ENCODE peak calls at places on chromosomes 13 and 19, in four cellular contexts. X is cardiac fibroblast, P is GM12865, V is HFFc6. A is an unnamed sample.

GRCh38 chr13:77928909-77929308 is 10.3 kb upstream of the EDNRB start:
- DNase-seq in X (no peak), P (peak), V (no peak), A (peak)

GRCh38 chr13:103195762-103196161 is 129.5 kb upstream of the SLC10A2 start:
- DNase-seq in X (no peak), P (no peak), V (no peak), A (no peak)

GRCh38 chr13:63541336-63541735 is 2125.7 kb upstream of the PCDH20 start:
- DNase-seq in X (no peak), P (no peak), V (no peak), A (no peak)

GRCh38 chr13:50509771-50510441 is 333.6 kb downstream of the DLEU7 start:
- DNase-seq in X (no peak), P (no peak), V (no peak), A (no peak)

GRCh38 chr13:28837111-28837510 is 17.0 kb downstream of the MTUS2 start:
- DNase-seq in X (no peak), P (no peak), V (no peak), A (no peak)

GRCh38 chr13:19713186-19713965 is 69.4 kb downstream of the PSPC1 start:
- DNase-seq in X (peak), P (peak), V (peak), A (no peak)

GRCh38 chr13:47632311-47632710 is 368.8 kb downstream of the SUCLA2 start:
- DNase-seq in X (no peak), P (no peak), V (no peak), A (no peak)

GRCh38 chr19:11373166-11373884 is 1.1 kb upstream of the SWSAP1 start:
- DNase-seq in X (peak), P (peak), V (peak), A (no peak)

GRCh38 chr13:33276581-33276980 is 9.0 kb downstream of the STARD13 start:
- DNase-seq in X (peak), P (no peak), V (no peak), A (no peak)

GRCh38 chr19:56692496-56692895 is 20.9 kb upstream of the ZNF835 start:
- DNase-seq in X (no peak), P (no peak), V (no peak), A (no peak)

GRCh38 chr19:49136771-49137171 is 17.4 kb downstream of the PPFIA3 start:
- DNase-seq in X (peak), P (no peak), V (no peak), A (no peak)

GRCh38 chr13:101594936-101595335 is 142.5 kb downstream of the ITGBL1 start:
- DNase-seq in X (no peak), P (no peak), V (no peak), A (no peak)

GRCh38 chr19:16588089-16588823 is 16.0 kb upstream of the SLC35E1 start:
- DNase-seq in X (peak), P (peak), V (no peak), A (peak)

GRCh38 chr19:33274663-33275558 is 27.4 kb downstream of the CEBPA start:
- DNase-seq in X (no peak), P (no peak), V (no peak), A (no peak)

GRCh38 chr13:65911546-65912193 is 1318.5 kb downstream of the PCDH9 start:
- DNase-seq in X (peak), P (no peak), V (no peak), A (no peak)

GRCh38 chr19:12544401-12544876 is 6.8 kb downstream of the ZNF564 start:
- DNase-seq in X (peak), P (no peak), V (no peak), A (no peak)

GRCh38 chr19:45528149-45528743 is 21.0 kb downstream of the VASP start:
- DNase-seq in X (peak), P (no peak), V (no peak), A (no peak)

GRCh38 chr13:36820222-36820621 is 1.2 kb downstream of the RFXAP start:
- DNase-seq in X (no peak), P (peak), V (no peak), A (peak)

GRCh38 chr13:36817996-36818395 is 1.0 kb upstream of the RFXAP start:
- DNase-seq in X (no peak), P (no peak), V (no peak), A (no peak)

GRCh38 chr13:36818483-36819063 is 449 bp upstream of the RFXAP start:
- DNase-seq in X (peak), P (no peak), V (no peak), A (no peak)

GRCh38 chr13:36819811-36820140 is 754 bp downstream of the RFXAP start:
- DNase-seq in X (peak), P (peak), V (no peak), A (no peak)

DNA sequence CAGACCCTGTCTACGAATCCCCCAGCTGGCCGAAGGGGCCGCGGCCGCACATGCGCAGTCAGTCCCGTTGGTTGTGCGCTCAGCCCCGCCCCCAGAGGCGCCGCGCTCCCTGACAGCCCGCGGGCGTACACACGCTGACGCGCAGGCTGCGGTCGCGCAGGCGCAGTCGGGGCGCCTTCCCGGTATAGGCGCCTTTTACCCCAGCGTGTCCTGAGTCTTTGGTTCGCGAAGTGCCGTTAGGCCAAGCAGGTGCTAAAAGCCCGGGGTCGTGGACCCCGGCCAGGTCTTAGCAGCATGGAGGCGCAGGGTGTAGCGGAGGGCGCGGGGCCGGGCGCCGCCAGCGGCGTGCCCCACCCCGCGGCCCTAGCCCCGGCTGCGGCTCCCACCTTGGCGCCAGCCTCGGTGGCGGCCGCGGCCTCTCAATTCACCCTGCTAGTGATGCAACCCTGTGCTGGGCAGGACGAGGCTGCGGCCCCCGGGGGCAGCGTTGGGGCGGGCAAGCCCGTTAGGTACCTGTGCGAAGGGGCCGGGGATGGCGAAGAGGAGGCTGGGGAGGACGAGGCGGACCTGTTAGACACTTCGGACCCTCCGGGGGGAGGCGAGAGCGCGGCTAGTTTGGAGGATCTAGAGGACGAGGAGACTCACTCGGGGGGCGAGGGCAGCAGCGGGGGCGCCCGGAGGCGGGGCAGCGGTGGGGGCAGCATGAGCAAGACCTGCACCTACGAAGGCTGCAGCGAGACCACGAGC is at the start of gene RFXAP:
- DNase-seq in X (peak), P (peak), V (peak), A (peak)
- TF ChIP-seq CTCF in X (no peak), P (peak), V (peak), A (no peak)

DNA sequence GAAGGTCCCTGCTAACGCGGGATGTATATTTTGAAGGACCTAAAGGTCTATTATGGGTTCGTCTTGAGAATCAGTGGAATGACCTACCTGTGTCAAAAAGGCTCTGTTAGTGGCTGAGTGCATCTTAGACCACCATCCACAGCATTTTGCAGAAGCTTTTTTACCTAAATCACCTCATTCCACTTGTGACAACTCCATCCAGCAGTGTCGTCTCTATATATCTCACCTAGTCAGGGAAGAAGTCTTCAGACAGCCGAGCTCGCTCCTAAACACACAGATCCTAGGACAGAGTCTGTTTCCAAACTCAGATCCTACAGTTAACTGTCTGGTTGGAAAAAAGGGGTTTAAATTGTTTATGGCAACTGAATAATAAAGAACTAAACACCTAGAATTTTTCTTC is 33.7 kb downstream of the COL4A1 start:
- DNase-seq in X (no peak), P (no peak), V (no peak), A (no peak)
- TF ChIP-seq CTCF in X (no peak), P (no peak), V (no peak), A (no peak)

DNA sequence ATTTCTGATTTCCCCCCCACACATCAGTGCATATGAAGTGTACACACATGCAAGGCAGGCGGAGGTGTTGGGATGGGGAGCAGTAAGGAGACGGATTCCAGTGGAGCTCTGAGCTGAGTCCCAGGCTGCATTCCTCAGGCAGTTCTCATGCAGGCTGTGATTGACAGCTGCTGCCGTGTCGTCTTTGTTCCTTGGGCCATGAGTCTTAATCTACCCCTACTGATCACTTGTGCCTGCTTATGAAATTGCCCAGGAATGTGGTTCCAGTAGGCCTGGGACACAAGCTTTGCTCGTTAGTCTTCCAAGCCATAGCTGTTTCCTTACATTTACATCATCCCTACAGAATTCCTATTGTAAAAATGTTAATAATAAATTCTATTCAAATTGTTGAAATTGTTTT is 1241.9 kb downstream of the UQCRFS1 start:
- DNase-seq in X (no peak), P (no peak), V (peak), A (no peak)
- TF ChIP-seq CTCF in X (no peak), P (no peak), V (no peak), A (no peak)

GRCh38 chr19:40533508-40533907 is 43.2 kb upstream of the SHKBP1 start:
- DNase-seq in X (no peak), P (no peak), V (no peak), A (no peak)
- TF ChIP-seq CTCF in X (peak), P (no peak), V (peak), A (no peak)

GRCh38 chr13:104204177-104204576 is 1138.0 kb upstream of the SLC10A2 start:
- DNase-seq in X (no peak), P (peak), V (no peak), A (no peak)
- TF ChIP-seq CTCF in X (no peak), P (peak), V (peak), A (no peak)

GRCh38 chr19:40570313-40571004 is 6.2 kb upstream of the SHKBP1 start:
- DNase-seq in X (peak), P (peak), V (peak), A (peak)
- TF ChIP-seq CTCF in X (peak), P (no peak), V (peak), A (no peak)

DNA sequence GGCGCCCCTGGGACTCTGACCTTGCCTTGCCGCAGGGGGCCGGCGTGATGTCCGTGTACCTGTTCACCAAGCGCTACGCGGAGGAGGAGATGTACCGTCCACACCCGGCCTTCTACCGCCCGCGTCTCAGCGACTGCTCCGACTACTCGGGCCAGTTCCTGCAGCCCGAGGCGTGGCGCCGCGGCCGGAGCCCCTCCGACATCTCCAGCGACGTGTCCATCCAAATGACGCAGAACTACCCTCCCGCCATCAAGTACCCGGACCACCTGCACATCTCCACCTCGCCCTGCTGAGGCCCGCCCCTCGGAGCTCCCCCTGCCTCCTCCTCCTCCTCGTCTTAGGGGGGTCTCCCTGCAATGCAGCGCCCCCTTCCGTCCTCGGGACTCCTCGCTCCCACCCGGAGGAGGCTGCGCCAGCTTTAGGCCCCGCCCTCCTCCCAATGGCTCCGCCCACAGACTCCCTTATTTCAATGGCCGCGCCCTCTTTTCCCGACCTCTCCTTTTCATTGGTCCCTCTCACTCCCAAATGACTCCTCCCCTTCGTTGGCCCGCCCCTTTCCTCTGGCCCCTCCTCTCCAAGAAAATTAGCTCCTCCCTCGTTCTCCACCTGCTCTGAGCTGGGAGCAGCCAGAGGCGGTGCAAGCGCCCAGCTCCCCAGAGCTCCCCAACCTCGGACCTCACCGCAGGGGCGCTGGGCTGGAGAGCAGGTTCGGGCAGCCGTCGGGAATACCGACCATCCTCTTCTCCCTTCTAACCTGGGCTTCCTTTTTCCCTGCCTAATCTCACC is 20.5 kb upstream of the CACNG8 start:
- DNase-seq in X (no peak), P (no peak), V (no peak), A (no peak)
- TF ChIP-seq CTCF in X (no peak), P (no peak), V (peak), A (no peak)

DNA sequence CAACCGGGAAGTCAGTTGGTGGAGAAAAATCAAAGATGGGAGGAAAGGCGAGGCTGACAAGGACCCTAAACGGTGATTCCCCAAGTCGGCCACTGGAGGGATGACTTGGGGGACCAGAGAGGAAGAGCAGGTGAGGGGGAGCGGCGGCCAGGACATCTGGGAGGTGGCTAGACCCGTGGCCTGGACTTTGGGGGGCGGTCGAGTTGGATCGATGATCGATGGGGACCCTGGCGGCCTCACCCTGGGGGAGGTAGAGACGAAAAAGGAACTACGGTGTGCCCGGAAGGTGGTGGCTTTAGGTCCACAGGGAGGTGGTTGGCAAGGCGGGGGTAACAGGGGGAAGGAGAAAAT is 7.6 kb upstream of the CIRBP start:
- DNase-seq in X (no peak), P (no peak), V (no peak), A (no peak)
- TF ChIP-seq CTCF in X (peak), P (peak), V (peak), A (no peak)

A was measured in GM20000.